ENCODE peak calls at places on chromosomes 2 and 18, in seven cellular contexts. P is HCT116, I is GM23248, G is GM23338, J is hepatocyte, U is PC-3, A is MM.1S. H is an unnamed sample. For H3K9me2, the result is how much of the 10 kb centered on the place peaks cover.

GRCh38 chr2:11344342-11344955 is at the start of gene ROCK2:
- DNase-seq in I (peak), G (peak), U (peak), J (peak), A (peak), P (peak), H (peak)

GRCh38 chr2:26613241-26614204 is 27.6 kb downstream of the CIB4 start:
- DNase-seq in G (peak), A (no peak), U (no peak), J (no peak), I (no peak), P (no peak), H (no peak)

GRCh38 chr2:191152841-191153240 is 2.0 kb upstream of the STAT4 start:
- DNase-seq in J (no peak), A (peak), G (no peak), I (peak), P (no peak), U (no peak), H (no peak)

GRCh38 chr2:156157670-156158069 is 174.9 kb downstream of the NR4A2 start:
- DNase-seq in A (peak), G (peak), U (no peak), P (no peak), I (no peak), J (no peak), H (no peak)

GRCh38 chr2:96685592-96686459 is 43.3 kb downstream of the FER1L5 start:
- DNase-seq in G (peak), P (no peak), U (no peak), A (no peak), J (peak), I (no peak), H (no peak)

GRCh38 chr2:230019742-230020141 is 49.0 kb downstream of the SLC16A14 start:
- DNase-seq in U (no peak), I (no peak), G (no peak), J (no peak), A (no peak), P (no peak), H (no peak)

GRCh38 chr2:202157211-202157985 is 81.0 kb downstream of the SUMO1 start:
- DNase-seq in A (no peak), P (no peak), G (no peak), I (no peak), U (no peak), J (no peak), H (no peak)

GRCh38 chr2:157696036-157696435 is 67.4 kb upstream of the ACVR1C start:
- DNase-seq in J (no peak), A (no peak), P (no peak), I (peak), G (no peak), U (no peak), H (no peak)

GRCh38 chr2:205058409-205058808 is 513.1 kb downstream of the PARD3B start:
- DNase-seq in J (no peak), A (no peak), I (peak), U (no peak), G (no peak), P (no peak), H (no peak)

GRCh38 chr2:176206677-176207076 is 18.2 kb downstream of the HOXD1 start:
- DNase-seq in P (no peak), J (no peak), A (no peak), I (peak), U (no peak), G (no peak), H (no peak)

GRCh38 chr2:194203898-194204297 is 1453.1 kb upstream of the SLC39A10 start:
- DNase-seq in I (peak), U (peak), A (no peak), G (no peak), J (no peak), P (peak), H (no peak)

GRCh38 chr2:23988371-23988770 is 21.5 kb upstream of the MFSD2B start:
- DNase-seq in I (peak), U (peak), P (no peak), A (peak), J (no peak), G (no peak), H (peak)

GRCh38 chr2:150885236-150885635 is 376.4 kb downstream of the RBM43 start:
- DNase-seq in G (no peak), I (peak), P (no peak), J (no peak), A (no peak), U (no peak), H (no peak)

GRCh38 chr2:99184811-99185210 is 3.8 kb downstream of the MRPL30 start:
- DNase-seq in A (no peak), P (no peak), G (no peak), J (no peak), I (no peak), U (no peak), H (no peak)

GRCh38 chr18:62751341-62751821 is 36.0 kb downstream of the PHLPP1 start:
- DNase-seq in P (no peak), U (no peak), I (peak), A (no peak), G (peak), J (no peak), H (no peak)

GRCh38 chr2:102099536-102100293 is 42.8 kb upstream of the IL1R1 start:
- DNase-seq in P (no peak), I (peak), U (peak), J (no peak), G (no peak), A (no peak), H (no peak)

GRCh38 chr2:20660506-20660905 is 6.4 kb upstream of the GDF7 start:
- DNase-seq in J (no peak), G (no peak), I (no peak), P (no peak), U (no peak), A (no peak), H (no peak)

GRCh38 chr2:66080136-66080535 is 354.8 kb upstream of the MEIS1 start:
- DNase-seq in G (no peak), J (no peak), P (no peak), I (no peak), U (no peak), A (peak), H (no peak)

GRCh38 chr2:60899230-60899891 is 18.0 kb downstream of the REL start:
- DNase-seq in G (no peak), J (no peak), P (no peak), A (no peak), I (no peak), U (no peak), H (no peak)

GRCh38 chr2:138234265-138234664 is 267.3 kb upstream of the SPOPL start:
- DNase-seq in A (no peak), J (no peak), I (no peak), U (no peak), P (no peak), G (no peak), H (no peak)

GRCh38 chr2:12715878-12716249 is 872 bp upstream of the TRIB2 start:
- DNase-seq in I (peak), U (peak), A (peak), G (peak), J (peak), P (peak), H (peak)

GRCh38 chr2:170967553-170967952 is 38.5 kb downstream of the GORASP2 start:
- DNase-seq in P (no peak), J (no peak), G (no peak), I (no peak), U (no peak), A (no peak), H (no peak)
- H3K27ac ChIP-seq in P (no peak), J (no peak), G (no peak), I (no peak), U (no peak), A (no peak), H (no peak)

GRCh38 chr18:79379251-79379905 is 16.4 kb upstream of the NFATC1 start:
- DNase-seq in U (no peak), J (no peak), I (no peak), P (no peak), G (no peak), A (no peak), H (no peak)

GRCh38 chr18:79375441-79375840 is 20.3 kb upstream of the NFATC1 start:
- DNase-seq in I (no peak), U (no peak), G (no peak), P (no peak), A (no peak), J (no peak), H (no peak)

GRCh38 chr18:79378416-79379250 is 17.1 kb upstream of the NFATC1 start:
- DNase-seq in I (peak), P (no peak), J (peak), U (peak), A (peak), G (peak), H (peak)

GRCh38 chr18:79374408-79375171 is 21.1 kb upstream of the NFATC1 start:
- DNase-seq in U (no peak), A (no peak), G (no peak), P (no peak), J (no peak), I (no peak), H (peak)

DNA sequence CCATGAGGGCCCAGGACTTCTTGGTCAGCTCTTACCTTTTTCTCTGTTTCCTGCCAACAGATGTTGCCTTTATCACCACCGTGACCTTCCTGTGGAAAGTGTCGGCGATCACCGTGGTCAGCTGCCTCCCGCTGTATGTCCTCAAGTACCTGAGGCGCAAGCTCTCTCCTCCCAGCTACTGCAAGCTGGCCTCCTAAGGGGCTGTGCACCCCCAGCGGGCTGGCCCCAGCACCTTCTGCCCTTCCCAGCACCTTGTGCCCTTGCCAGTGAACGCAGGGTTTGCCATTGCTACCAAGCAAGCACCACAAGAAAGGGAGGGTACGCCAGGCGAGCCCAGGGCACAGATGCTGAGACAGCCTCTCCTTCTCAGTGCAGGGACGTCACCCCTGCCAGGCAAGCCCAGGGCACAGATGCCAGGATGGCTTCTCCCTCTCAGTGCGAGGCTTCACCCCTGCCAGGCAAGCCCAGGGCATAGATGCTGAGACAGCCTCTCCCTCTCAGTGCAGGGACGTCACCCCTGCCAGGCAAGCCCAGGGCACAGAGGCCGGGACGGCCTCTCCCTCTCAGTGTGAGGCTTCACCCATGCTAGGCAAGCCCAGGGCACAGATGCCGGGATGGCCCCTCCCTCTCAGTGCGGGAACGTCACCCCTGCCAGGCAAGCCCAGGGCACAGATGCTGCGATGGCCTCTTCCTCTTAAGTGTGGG is 18.4 kb upstream of the NFATC1 start:
- DNase-seq in P (no peak), U (no peak), A (no peak), G (no peak), I (no peak), J (no peak), H (no peak)
- H3K9me2 ChIP-seq in P (under half), U (under half), A (under half), G (under half), I (under half), J (under half), H (under half)

GRCh38 chr2:43157506-43158232 is 68.7 kb downstream of the ZFP36L2 start:
- DNase-seq in U (no peak), G (no peak), J (no peak), I (peak), P (no peak), A (no peak), H (no peak)
- H3K27ac ChIP-seq in U (peak), G (no peak), J (peak), I (peak), P (no peak), A (no peak), H (no peak)

GRCh38 chr2:7280790-7281189 is 363.6 kb downstream of the RNF144A start:
- DNase-seq in J (no peak), P (no peak), U (no peak), G (no peak), A (no peak), I (no peak), H (no peak)
- H3K9me2 ChIP-seq in J (under half), P (under half), U (under half), G (under half), A (under half), I (under half), H (under half)

GRCh38 chr18:22185298-22185697 is 15.9 kb downstream of the GATA6 start:
- DNase-seq in A (no peak), P (no peak), J (no peak), U (no peak), G (no peak), I (no peak), H (no peak)
- H3K27ac ChIP-seq in A (no peak), P (no peak), J (peak), U (no peak), G (no peak), I (no peak), H (no peak)